ENCODE peak calls at places on chromosomes 12 and 14, in seven cellular contexts. P is uterus; F is tibial artery; S is fibroblast of pulmonary artery; V is CD8-positive, alpha-beta memory T cell; A is heart left ventricle; H is foreskin fibroblast. I is an unnamed sample.

GRCh38 chr14:37763266-37763665 is 167.8 kb downstream of the TTC6 start:
- DNase-seq in P (no peak), F (no peak), S (no peak), H (no peak), V (no peak), A (no peak), I (no peak)

GRCh38 chr12:78407722-78408121 is 456.9 kb upstream of the SYT1 start:
- DNase-seq in V (no peak), H (peak), P (no peak), A (no peak), F (no peak), S (no peak), I (peak)

GRCh38 chr12:123427036-123427769 is 9.3 kb downstream of the RILPL2 start:
- DNase-seq in F (no peak), H (no peak), V (no peak), A (no peak), S (no peak), P (no peak), I (no peak)

GRCh38 chr14:74682169-74682952 is 30.5 kb downstream of the AREL1 start:
- DNase-seq in S (no peak), H (no peak), P (no peak), F (no peak), V (no peak), A (no peak), I (no peak)

GRCh38 chr14:61585598-61586538 is 109.4 kb upstream of the HIF1A start:
- DNase-seq in V (no peak), P (peak), S (peak), A (peak), F (peak), H (peak), I (peak)

GRCh38 chr14:68106456-68106855 is 286.9 kb downstream of the RAD51B start:
- DNase-seq in V (no peak), H (no peak), A (no peak), F (no peak), P (no peak), S (no peak), I (no peak)

GRCh38 chr12:100840748-100841147 is 46.2 kb downstream of the ANO4 start:
- DNase-seq in A (no peak), H (no peak), P (no peak), V (no peak), F (no peak), S (no peak), I (no peak)

GRCh38 chr12:57842342-57843294 is 3.9 kb downstream of the CTDSP2 start:
- DNase-seq in V (peak), F (no peak), H (peak), S (no peak), A (no peak), P (no peak), I (no peak)

GRCh38 chr12:20593611-20594010 is 101.5 kb upstream of the SLCO1C1 start:
- DNase-seq in V (no peak), P (no peak), A (no peak), F (no peak), H (no peak), S (no peak), I (no peak)

GRCh38 chr14:69619007-69619406 is 7.6 kb downstream of the SUSD6 start:
- DNase-seq in P (no peak), A (no peak), S (peak), V (no peak), F (no peak), H (no peak), I (no peak)

GRCh38 chr14:90722590-90722989 is 93.6 kb downstream of the TTC7B start:
- DNase-seq in S (no peak), H (no peak), P (no peak), A (no peak), V (no peak), F (no peak), I (no peak)

GRCh38 chr12:93862424-93862823 is 185.2 kb downstream of the CRADD start:
- DNase-seq in A (no peak), S (no peak), P (no peak), V (no peak), F (no peak), H (peak), I (no peak)

GRCh38 chr14:28576523-28576922 is 190.1 kb upstream of the FOXG1 start:
- DNase-seq in S (no peak), H (no peak), V (no peak), P (no peak), F (no peak), A (no peak), I (no peak)

GRCh38 chr12:66403746-66404145 is 101.5 kb downstream of the HELB start:
- DNase-seq in S (no peak), P (no peak), H (peak), F (no peak), V (no peak), A (no peak), I (no peak)

GRCh38 chr14:77111021-77111420 is 13.0 kb downstream of the CIPC start:
- DNase-seq in H (no peak), S (peak), A (no peak), V (no peak), P (no peak), F (no peak), I (no peak)

GRCh38 chr12:101564912-101565311 is 29.9 kb upstream of the MYBPC1 start:
- DNase-seq in P (no peak), H (no peak), A (no peak), F (no peak), V (no peak), S (no peak), I (no peak)

GRCh38 chr12:56462565-56462964 is 5.8 kb upstream of the SPRYD4 start:
- DNase-seq in P (no peak), F (no peak), H (no peak), S (no peak), A (no peak), V (no peak), I (no peak)

GRCh38 chr14:104982548-104983230 is 2.9 kb upstream of the CLBA1 start:
- DNase-seq in F (no peak), P (no peak), V (no peak), A (no peak), S (no peak), H (no peak), I (peak)

GRCh38 chr12:76158518-76159321 is 74.2 kb upstream of the NAP1L1 start:
- DNase-seq in V (peak), A (peak), P (no peak), H (peak), S (peak), F (peak), I (peak)

GRCh38 chr12:12922191-12922616 is 29.8 kb downstream of the GPRC5D start:
- DNase-seq in V (no peak), S (peak), F (peak), A (no peak), P (peak), H (peak), I (no peak)

GRCh38 chr12:120496353-120497340 is 734 bp downstream of the DYNLL1 start:
- DNase-seq in H (peak), V (peak), P (peak), S (peak), F (peak), A (peak), I (peak)

GRCh38 chr12:127899981-127900380 is 367.0 kb upstream of the TMEM132C start:
- DNase-seq in F (no peak), S (no peak), H (no peak), A (no peak), V (no peak), P (no peak), I (no peak)

GRCh38 chr12:53267309-53268008 is 640 bp upstream of the ESPL1 start:
- DNase-seq in H (no peak), V (no peak), A (no peak), P (no peak), F (no peak), S (no peak), I (no peak)

GRCh38 chr14:65415613-65416012 is 3.1 kb downstream of the FUT8 start:
- DNase-seq in P (no peak), V (no peak), A (no peak), S (no peak), H (no peak), F (no peak), I (no peak)

GRCh38 chr12:27521066-27521465 is 2.9 kb upstream of the PPFIBP1 start:
- DNase-seq in F (no peak), V (no peak), H (peak), S (peak), P (peak), A (peak), I (peak)

GRCh38 chr12:43807361-43807760 is 1.2 kb upstream of the TWF1 start:
- DNase-seq in S (no peak), F (no peak), H (no peak), V (no peak), P (no peak), A (no peak), I (no peak)

GRCh38 chr12:107760207-107760816 is 625 bp downstream of the PRDM4 start:
- DNase-seq in H (peak), V (peak), F (peak), A (peak), P (peak), S (no peak), I (peak)

GRCh38 chr12:3604750-3605638 is 114.0 kb downstream of the PRMT8 start:
- DNase-seq in P (no peak), H (peak), S (peak), A (peak), F (no peak), V (no peak), I (no peak)

GRCh38 chr14:93085916-93086315 is 29.8 kb downstream of the ITPK1 start:
- DNase-seq in H (peak), A (no peak), F (no peak), V (no peak), S (no peak), P (peak), I (no peak)

GRCh38 chr12:120090626-120091295 is 25.8 kb downstream of the RAB35 start:
- DNase-seq in A (no peak), S (no peak), H (no peak), F (no peak), P (no peak), V (no peak), I (no peak)

GRCh38 chr14:21924479-21924878 is 250.9 kb upstream of the OR4E1 start:
- DNase-seq in V (peak), S (no peak), A (no peak), H (no peak), P (no peak), F (no peak), I (no peak)

GRCh38 chr14:61569783-61570182 is 125.5 kb upstream of the HIF1A start:
- DNase-seq in P (no peak), H (peak), S (peak), F (peak), A (peak), V (peak), I (no peak)

GRCh38 chr14:58488550-58488949 is 61.0 kb downstream of the KIAA0586 start:
- DNase-seq in S (peak), F (no peak), A (no peak), H (peak), P (no peak), V (no peak), I (no peak)

GRCh38 chr14:75697371-75697770 is 36.3 kb downstream of the TTLL5 start:
- DNase-seq in V (no peak), A (no peak), P (no peak), S (no peak), F (no peak), H (no peak), I (no peak)

GRCh38 chr14:106843376-106843775 is 1317.0 kb downstream of the TMEM121 start:
- DNase-seq in P (no peak), V (no peak), S (no peak), F (no peak), H (no peak), A (no peak), I (no peak)

GRCh38 chr12:105025890-105026289 is 39.8 kb downstream of the NOPCHAP1 start:
- DNase-seq in H (peak), F (peak), V (no peak), P (peak), A (peak), S (peak), I (no peak)

GRCh38 chr12:111363578-111363977 is 5.3 kb downstream of the PHETA1 start:
- DNase-seq in S (peak), P (no peak), H (peak), F (no peak), V (no peak), A (no peak), I (no peak)

GRCh38 chr12:111244673-111245072 is 124.2 kb downstream of the PHETA1 start:
- DNase-seq in V (no peak), A (no peak), F (no peak), H (no peak), P (no peak), S (no peak), I (no peak)

DNA sequence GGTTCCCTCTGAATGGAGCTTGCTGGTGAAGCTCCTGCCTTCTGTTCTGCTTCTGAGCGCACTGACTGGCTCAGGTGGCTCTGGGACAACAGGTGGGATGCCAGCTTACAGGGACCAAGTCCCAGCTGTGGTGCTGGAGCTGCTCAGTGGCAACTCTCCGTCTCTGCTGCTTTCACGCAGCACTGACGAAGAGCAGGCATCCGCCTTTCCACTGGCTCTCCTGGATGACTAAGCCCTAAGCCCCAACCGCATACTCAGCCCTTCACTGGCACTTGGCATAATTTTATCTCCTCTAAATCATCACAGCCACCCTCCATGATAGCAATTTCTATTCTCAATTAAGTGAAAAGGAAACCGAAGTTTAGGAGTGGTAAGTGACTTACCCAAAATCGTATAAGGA is 3.7 kb upstream of the RTL1 start:
- DNase-seq in V (no peak), H (no peak), S (no peak), F (no peak), A (no peak), P (no peak), I (no peak)
- H3K4me3 ChIP-seq in V (no peak), H (no peak), S (no peak), F (no peak), A (no peak), P (no peak), I (no peak)

GRCh38 chr12:5267603-5268423 is 164.1 kb upstream of the NTF3 start:
- DNase-seq in S (no peak), P (no peak), F (no peak), H (peak), V (no peak), A (no peak), I (no peak)
- H3K4me3 ChIP-seq in S (no peak), P (no peak), F (no peak), H (no peak), V (no peak), A (no peak), I (no peak)

DNA sequence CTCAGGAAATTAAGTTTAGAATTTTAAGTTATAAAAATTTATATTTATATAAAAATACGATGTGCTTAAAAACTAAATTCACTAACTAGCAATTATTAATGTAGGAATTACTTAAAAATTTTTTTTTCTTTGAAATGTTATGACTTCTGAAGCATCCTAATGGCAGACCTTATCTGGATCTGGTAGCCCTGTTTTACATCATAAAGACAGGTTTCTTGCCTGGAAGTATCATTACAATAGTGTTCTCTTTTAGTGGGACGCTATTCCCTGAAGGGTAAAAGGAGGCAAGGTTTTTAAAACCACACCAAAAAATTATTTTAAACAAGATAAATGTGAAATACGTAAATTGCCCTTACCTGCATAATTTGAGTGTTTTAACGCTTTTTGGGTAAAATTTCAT is 2.1 kb downstream of the WDR20 start:
- DNase-seq in S (no peak), H (no peak), A (no peak), P (no peak), F (no peak), V (no peak), I (no peak)
- H3K4me3 ChIP-seq in S (peak), H (peak), A (no peak), P (no peak), F (no peak), V (no peak), I (peak)

DNA sequence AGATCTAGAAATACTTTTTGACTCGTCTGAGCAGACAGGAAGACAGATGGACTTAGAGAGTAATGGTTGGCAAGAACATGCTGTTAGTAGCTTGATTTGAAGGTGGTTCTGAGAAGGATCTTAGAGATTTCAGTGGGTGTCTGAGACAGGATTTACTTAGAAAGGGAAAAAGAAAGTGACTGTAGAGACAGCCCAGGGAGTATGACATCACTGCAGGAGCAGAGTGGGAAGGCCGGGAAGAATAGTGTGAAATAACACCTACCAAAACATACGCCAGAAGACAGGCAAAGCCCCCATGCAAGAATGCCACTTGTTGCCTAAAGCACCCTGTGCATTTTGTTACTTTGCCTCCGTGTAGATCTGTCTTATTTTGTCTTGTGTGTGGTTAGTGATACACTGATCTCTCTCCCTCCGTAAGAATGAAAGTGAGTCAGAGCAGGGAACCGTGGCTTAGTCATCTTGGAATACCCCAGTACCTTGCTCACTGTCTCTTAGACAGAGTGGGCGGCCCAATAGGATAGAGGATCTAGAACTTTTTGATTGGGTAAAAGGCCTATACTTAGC is 161.3 kb upstream of the IFNG-AS1 start:
- DNase-seq in V (no peak), A (no peak), S (peak), H (peak), P (peak), F (peak), I (no peak)
- H3K4me3 ChIP-seq in V (no peak), A (peak), S (peak), H (peak), P (peak), F (peak), I (no peak)

GRCh38 chr12:72276212-72276865 is 4.2 kb downstream of the TRHDE start:
- DNase-seq in H (peak), P (no peak), S (no peak), V (no peak), A (no peak), F (no peak), I (no peak)
- H3K4me3 ChIP-seq in H (peak), P (no peak), S (no peak), V (no peak), A (no peak), F (peak), I (no peak)

DNA sequence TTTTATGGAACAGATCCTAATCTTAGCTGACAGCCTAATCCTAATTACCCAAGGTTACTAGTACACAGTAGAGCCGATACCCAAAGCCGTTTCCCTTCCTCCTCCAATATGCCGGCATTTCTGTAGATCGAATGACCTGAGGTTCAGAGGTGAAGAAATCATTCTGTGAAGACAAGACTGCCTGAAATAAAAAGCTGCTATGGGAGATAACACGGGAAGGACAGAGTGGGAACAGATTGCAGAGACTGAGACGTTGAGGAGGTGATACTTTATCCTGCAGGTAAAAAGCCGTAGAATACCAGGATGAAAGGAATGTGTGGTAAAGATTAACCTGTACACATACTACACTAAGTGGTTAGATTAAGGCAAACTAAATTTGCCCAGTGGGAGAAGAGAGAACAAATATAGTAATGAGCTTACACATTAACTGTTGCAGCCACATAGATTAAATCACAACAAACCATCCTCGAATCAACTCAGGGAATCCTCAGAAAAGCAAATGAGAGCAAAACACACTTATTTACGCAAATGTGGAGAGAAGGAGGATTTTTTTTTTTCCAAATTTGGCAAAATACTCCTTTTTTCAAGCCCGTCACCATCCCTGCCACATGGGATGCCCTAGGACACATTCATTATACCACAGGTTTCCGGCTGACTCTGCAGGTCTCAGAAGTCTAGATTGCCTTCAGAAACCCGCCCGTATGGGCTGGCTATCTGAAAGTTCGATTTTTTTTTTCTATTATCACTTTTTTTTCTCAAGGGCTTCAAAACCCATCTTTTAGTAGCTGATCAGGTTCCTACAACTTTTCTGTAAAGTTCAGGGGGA is 188.0 kb downstream of the TTC8 start:
- DNase-seq in F (no peak), H (no peak), V (no peak), P (no peak), S (no peak), A (no peak), I (no peak)
- H3K4me3 ChIP-seq in F (no peak), H (no peak), V (no peak), P (no peak), S (no peak), A (no peak), I (no peak)

I was measured in BE2C.